ENCODE peak calls at places on chromosomes 7 and 10, in five cellular contexts. One of them, this sample, is unnamed.

GRCh38 chr10:26780793-26781601 is 79.8 kb downstream of the ABI1 start:
- DNase-seq in DMS53: peak
- DNase-seq in GM12891: no peak
- DNase-seq in DMS 273 treated with DMSO at 0.1 percent for 48 hours: no peak
- DNase-seq in 8988T: peak
- DNase-seq in this sample: peak

GRCh38 chr7:48875300-48875916 is 48.9 kb upstream of the CDC14C start:
- DNase-seq in GM12891: no peak
- DNase-seq in 8988T: no peak
- DNase-seq in DMS53: peak
- DNase-seq in DMS 273 treated with DMSO at 0.1 percent for 48 hours: no peak
- DNase-seq in this sample: no peak

GRCh38 chr7:22688034-22688433 is 39.0 kb upstream of the IL6 start:
- DNase-seq in GM12891: no peak
- DNase-seq in DMS 273 treated with DMSO at 0.1 percent for 48 hours: no peak
- DNase-seq in 8988T: no peak
- DNase-seq in DMS53: no peak
- DNase-seq in this sample: no peak

GRCh38 chr7:45716380-45717203 is 142.4 kb downstream of the ADCY1 start:
- DNase-seq in 8988T: no peak
- DNase-seq in DMS53: no peak
- DNase-seq in GM12891: no peak
- DNase-seq in DMS 273 treated with DMSO at 0.1 percent for 48 hours: no peak
- DNase-seq in this sample: peak

GRCh38 chr10:26269754-26270153 is 53.2 kb downstream of the GAD2 start:
- DNase-seq in DMS53: peak
- DNase-seq in GM12891: peak
- DNase-seq in DMS 273 treated with DMSO at 0.1 percent for 48 hours: peak
- DNase-seq in 8988T: peak
- DNase-seq in this sample: no peak

GRCh38 chr7:115851291-115851690 is 179.3 kb downstream of the TFEC start:
- DNase-seq in GM12891: no peak
- DNase-seq in DMS 273 treated with DMSO at 0.1 percent for 48 hours: peak
- DNase-seq in 8988T: no peak
- DNase-seq in DMS53: peak
- DNase-seq in this sample: no peak

GRCh38 chr10:69600761-69601330 is 27.6 kb upstream of the NEUROG3 start:
- DNase-seq in DMS 273 treated with DMSO at 0.1 percent for 48 hours: no peak
- DNase-seq in DMS53: no peak
- DNase-seq in GM12891: no peak
- DNase-seq in 8988T: no peak
- DNase-seq in this sample: no peak

GRCh38 chr7:148914208-148914777 is 30.2 kb upstream of the EZH2 start:
- DNase-seq in 8988T: peak
- DNase-seq in DMS53: peak
- DNase-seq in GM12891: no peak
- DNase-seq in DMS 273 treated with DMSO at 0.1 percent for 48 hours: no peak
- DNase-seq in this sample: no peak

GRCh38 chr7:98210513-98211220 is 572 bp upstream of the BHLHA15 start:
- DNase-seq in DMS 273 treated with DMSO at 0.1 percent for 48 hours: no peak
- DNase-seq in DMS53: peak
- DNase-seq in GM12891: no peak
- DNase-seq in 8988T: no peak
- DNase-seq in this sample: no peak

GRCh38 chr10:48649349-48649944 is 35.2 kb upstream of the WDFY4 start:
- DNase-seq in GM12891: no peak
- DNase-seq in DMS 273 treated with DMSO at 0.1 percent for 48 hours: no peak
- DNase-seq in DMS53: no peak
- DNase-seq in 8988T: no peak
- DNase-seq in this sample: no peak

GRCh38 chr10:57338823-57339558 is 928.7 kb downstream of the IPMK start:
- DNase-seq in DMS 273 treated with DMSO at 0.1 percent for 48 hours: no peak
- DNase-seq in 8988T: no peak
- DNase-seq in GM12891: peak
- DNase-seq in DMS53: peak
- DNase-seq in this sample: no peak

GRCh38 chr10:33537066-33537465 is 202.6 kb upstream of the NRP1 start:
- DNase-seq in DMS53: no peak
- DNase-seq in DMS 273 treated with DMSO at 0.1 percent for 48 hours: no peak
- DNase-seq in GM12891: no peak
- DNase-seq in 8988T: no peak
- DNase-seq in this sample: no peak

GRCh38 chr10:122461729-122462532 is 578 bp downstream of the HTRA1 start:
- DNase-seq in GM12891: no peak
- DNase-seq in 8988T: no peak
- DNase-seq in DMS 273 treated with DMSO at 0.1 percent for 48 hours: no peak
- DNase-seq in DMS53: peak
- DNase-seq in this sample: peak

GRCh38 chr7:77416621-77417371 is 647 bp upstream of the GSAP start:
- DNase-seq in DMS53: no peak
- DNase-seq in DMS 273 treated with DMSO at 0.1 percent for 48 hours: no peak
- DNase-seq in 8988T: no peak
- DNase-seq in GM12891: no peak
- DNase-seq in this sample: peak

GRCh38 chr7:48090095-48090805 is 1.2 kb downstream of the UPP1 start:
- DNase-seq in 8988T: no peak
- DNase-seq in DMS 273 treated with DMSO at 0.1 percent for 48 hours: no peak
- DNase-seq in DMS53: peak
- DNase-seq in GM12891: no peak
- DNase-seq in this sample: peak

GRCh38 chr10:46006219-46006618 is 24.2 kb downstream of the NCOA4 start:
- DNase-seq in DMS 273 treated with DMSO at 0.1 percent for 48 hours: no peak
- DNase-seq in GM12891: no peak
- DNase-seq in 8988T: no peak
- DNase-seq in DMS53: no peak
- DNase-seq in this sample: no peak

GRCh38 chr10:12981570-12981969 is 19.9 kb downstream of the CCDC3 start:
- DNase-seq in DMS 273 treated with DMSO at 0.1 percent for 48 hours: no peak
- DNase-seq in DMS53: no peak
- DNase-seq in 8988T: peak
- DNase-seq in GM12891: no peak
- DNase-seq in this sample: peak

GRCh38 chr7:11130012-11130411 is 156.3 kb downstream of the PHF14 start:
- DNase-seq in GM12891: no peak
- DNase-seq in DMS 273 treated with DMSO at 0.1 percent for 48 hours: peak
- DNase-seq in 8988T: no peak
- DNase-seq in DMS53: no peak
- DNase-seq in this sample: no peak

GRCh38 chr7:2276107-2276506 is 34.1 kb downstream of the NUDT1 start:
- DNase-seq in DMS 273 treated with DMSO at 0.1 percent for 48 hours: no peak
- DNase-seq in 8988T: no peak
- DNase-seq in GM12891: no peak
- DNase-seq in DMS53: no peak
- DNase-seq in this sample: no peak

GRCh38 chr10:91610444-91610843 is 22.4 kb downstream of the PPP1R3C start:
- DNase-seq in 8988T: no peak
- DNase-seq in DMS 273 treated with DMSO at 0.1 percent for 48 hours: no peak
- DNase-seq in GM12891: no peak
- DNase-seq in DMS53: no peak
- DNase-seq in this sample: no peak

GRCh38 chr7:79570904-79571303 is 117.4 kb upstream of the MAGI2 start:
- DNase-seq in 8988T: no peak
- DNase-seq in DMS53: no peak
- DNase-seq in GM12891: no peak
- DNase-seq in DMS 273 treated with DMSO at 0.1 percent for 48 hours: no peak
- DNase-seq in this sample: no peak

GRCh38 chr7:142813262-142813661 is 41.6 kb upstream of the EPHB6 start:
- DNase-seq in GM12891: no peak
- DNase-seq in DMS 273 treated with DMSO at 0.1 percent for 48 hours: no peak
- DNase-seq in DMS53: peak
- DNase-seq in 8988T: no peak
- DNase-seq in this sample: no peak

GRCh38 chr7:50347693-50348092 is 43.2 kb downstream of the IKZF1 start:
- DNase-seq in GM12891: no peak
- DNase-seq in DMS 273 treated with DMSO at 0.1 percent for 48 hours: no peak
- DNase-seq in 8988T: no peak
- DNase-seq in DMS53: no peak
- DNase-seq in this sample: no peak

GRCh38 chr7:157505646-157506045 is 168.8 kb downstream of the DNAJB6 start:
- DNase-seq in GM12891: no peak
- DNase-seq in DMS53: no peak
- DNase-seq in 8988T: no peak
- DNase-seq in DMS 273 treated with DMSO at 0.1 percent for 48 hours: no peak
- DNase-seq in this sample: no peak

GRCh38 chr7:33043875-33044718 is 18.5 kb downstream of the NT5C3A start:
- DNase-seq in 8988T: no peak
- DNase-seq in DMS53: peak
- DNase-seq in GM12891: no peak
- DNase-seq in DMS 273 treated with DMSO at 0.1 percent for 48 hours: no peak
- DNase-seq in this sample: no peak

GRCh38 chr10:68665841-68666240 is 55.2 kb upstream of the CCAR1 start:
- DNase-seq in 8988T: no peak
- DNase-seq in DMS 273 treated with DMSO at 0.1 percent for 48 hours: no peak
- DNase-seq in DMS53: no peak
- DNase-seq in GM12891: no peak
- DNase-seq in this sample: no peak

This sample was measured in SJSA1.